ENCODE peak calls at places on chromosomes 7 and 10, in four cellular contexts. O is CD8-positive, alpha-beta T cell; B is A549; S is gastrocnemius medialis. H is an unnamed sample. For H3K4me1, the result is how much of the 10 kb centered on the place peaks cover.

GRCh38 chr10:131398166-131398565 is 86.6 kb upstream of the TCERG1L start:
- DNase-seq in O (no peak), B (no peak), S (no peak), H (no peak)

GRCh38 chr7:96266580-96266979 is 55.3 kb downstream of the SLC25A13 start:
- DNase-seq in O (no peak), B (no peak), S (no peak), H (no peak)

GRCh38 chr10:100621360-100622205 is 85.8 kb downstream of the HIF1AN start:
- DNase-seq in O (peak), B (no peak), S (no peak), H (no peak)

GRCh38 chr10:93874309-93875031 is 19.3 kb upstream of the SLC35G1 start:
- DNase-seq in O (no peak), B (no peak), S (no peak), H (no peak)

GRCh38 chr7:11540271-11540761 is 291.7 kb downstream of the THSD7A start:
- DNase-seq in O (no peak), B (no peak), S (peak), H (peak)

GRCh38 chr7:106029448-106029847 is 66.4 kb downstream of the CDHR3 start:
- DNase-seq in O (no peak), B (no peak), S (no peak), H (no peak)

GRCh38 chr7:21617916-21618390 is 75.1 kb downstream of the DNAH11 start:
- DNase-seq in O (no peak), B (peak), S (peak), H (no peak)

GRCh38 chr7:1533569-1534329 is 3.2 kb downstream of the MAFK start:
- DNase-seq in O (peak), B (peak), S (peak), H (no peak)

GRCh38 chr7:101588131-101588935 is 40.8 kb downstream of the MYL10 start:
- DNase-seq in O (no peak), B (no peak), S (no peak), H (no peak)

GRCh38 chr7:102469972-102470825 is 5.4 kb downstream of the LRWD1 start:
- DNase-seq in O (no peak), B (no peak), S (peak), H (no peak)

GRCh38 chr7:123537026-123537642 is 2.7 kb upstream of the IQUB start:
- DNase-seq in O (no peak), B (no peak), S (no peak), H (no peak)

GRCh38 chr7:41540601-41541000 is 162.3 kb downstream of the INHBA start:
- DNase-seq in O (no peak), B (no peak), S (no peak), H (no peak)

GRCh38 chr7:69295971-69296370 is 302.3 kb upstream of the AUTS2 start:
- DNase-seq in O (no peak), B (no peak), S (no peak), H (peak)

GRCh38 chr7:88344956-88345832 is 38.5 kb upstream of the STEAP4 start:
- DNase-seq in O (no peak), B (peak), S (no peak), H (peak)

GRCh38 chr10:5640501-5640900 is 25.9 kb downstream of the ASB13 start:
- DNase-seq in O (no peak), B (no peak), S (no peak), H (no peak)

GRCh38 chr10:27819781-27820531 is 74.3 kb upstream of the MKX start:
- DNase-seq in O (no peak), B (no peak), S (peak), H (no peak)

GRCh38 chr7:51045319-51046102 is 262.8 kb upstream of the GRB10 start:
- DNase-seq in O (no peak), B (peak), S (no peak), H (no peak)

GRCh38 chr7:24432677-24433076 is 140.6 kb upstream of the PALS2 start:
- DNase-seq in O (no peak), B (no peak), S (no peak), H (no peak)

GRCh38 chr7:116653204-116653603 is 18.8 kb upstream of the MET start:
- DNase-seq in O (no peak), B (no peak), S (no peak), H (no peak)

GRCh38 chr7:8190121-8190895 is 71.7 kb downstream of the ICA1 start:
- DNase-seq in O (peak), B (no peak), S (no peak), H (peak)

GRCh38 chr7:27899601-27900000 is 159.6 kb downstream of the TAX1BP1 start:
- DNase-seq in O (peak), B (no peak), S (no peak), H (peak)

GRCh38 chr7:108017776-108018151 is 14.8 kb upstream of the LAMB1 start:
- DNase-seq in O (no peak), B (no peak), S (no peak), H (no peak)

GRCh38 chr10:93115661-93116383 is 42.1 kb downstream of the CYP26A1 start:
- DNase-seq in O (peak), B (peak), S (peak), H (peak)

GRCh38 chr10:128160335-128160734 is 34.1 kb upstream of the MKI67 start:
- DNase-seq in O (no peak), B (no peak), S (no peak), H (peak)

GRCh38 chr7:108203433-108204002 is 73.4 kb upstream of the LAMB4 start:
- DNase-seq in O (no peak), B (no peak), S (no peak), H (peak)

GRCh38 chr7:139535252-139535651 is 11.8 kb downstream of the CLEC2L start:
- DNase-seq in O (no peak), B (no peak), S (no peak), H (no peak)

GRCh38 chr7:42661312-42661711 is 250.6 kb downstream of the C7orf25 start:
- DNase-seq in O (no peak), B (no peak), S (no peak), H (no peak)

GRCh38 chr10:812787-813186 is 118.7 kb downstream of the LARP4B start:
- DNase-seq in O (no peak), B (no peak), S (no peak), H (no peak)

GRCh38 chr10:5951167-5951711 is 26.1 kb downstream of the IL15RA start:
- DNase-seq in O (no peak), B (no peak), S (peak), H (peak)

GRCh38 chr10:78339251-78339650 is 305.6 kb downstream of the RPS24 start:
- DNase-seq in O (no peak), B (no peak), S (no peak), H (no peak)

GRCh38 chr7:137874390-137874789 is 27.6 kb upstream of the DGKI start:
- DNase-seq in O (no peak), B (no peak), S (no peak), H (no peak)

GRCh38 chr10:8026349-8027259 is 27.9 kb upstream of the GATA3 start:
- DNase-seq in O (no peak), B (no peak), S (no peak), H (no peak)
- H3K4me3 ChIP-seq in O (peak), B (peak), S (no peak), H (no peak)

GRCh38 chr7:30285067-30285530 is 702 bp downstream of the ZNRF2 start:
- DNase-seq in O (peak), B (no peak), S (peak), H (peak)

GRCh38 chr7:30284298-30285066 is at the start of gene ZNRF2:
- DNase-seq in O (peak), B (peak), S (peak), H (peak)

GRCh38 chr7:30282735-30283134 is 1.7 kb upstream of the ZNRF2 start:
- DNase-seq in O (no peak), B (no peak), S (no peak), H (no peak)

GRCh38 chr7:30285531-30286284 is 1.3 kb downstream of the ZNRF2 start:
- DNase-seq in O (peak), B (no peak), S (peak), H (peak)

GRCh38 chr7:30286749-30287148 is 2.4 kb downstream of the ZNRF2 start:
- DNase-seq in O (no peak), B (no peak), S (no peak), H (no peak)
- H3K27ac ChIP-seq in O (no peak), B (peak), S (peak), H (peak)

GRCh38 chr7:150400779-150401423 is 21.8 kb downstream of the ZNF775 start:
- DNase-seq in O (no peak), B (no peak), S (no peak), H (no peak)
- H3K4me1 ChIP-seq in O (under half), B (under half), S (under half), H (under half)

GRCh38 chr10:30118590-30118989 is 59.2 kb upstream of the JCAD start:
- DNase-seq in O (no peak), B (no peak), S (no peak), H (no peak)

GRCh38 chr10:30116254-30116573 is 56.8 kb upstream of the JCAD start:
- DNase-seq in O (no peak), B (no peak), S (no peak), H (no peak)

GRCh38 chr10:30114871-30115270 is 55.5 kb upstream of the JCAD start:
- DNase-seq in O (no peak), B (no peak), S (no peak), H (no peak)

GRCh38 chr10:30114401-30114800 is 55.0 kb upstream of the JCAD start:
- DNase-seq in O (no peak), B (no peak), S (no peak), H (no peak)

DNA sequence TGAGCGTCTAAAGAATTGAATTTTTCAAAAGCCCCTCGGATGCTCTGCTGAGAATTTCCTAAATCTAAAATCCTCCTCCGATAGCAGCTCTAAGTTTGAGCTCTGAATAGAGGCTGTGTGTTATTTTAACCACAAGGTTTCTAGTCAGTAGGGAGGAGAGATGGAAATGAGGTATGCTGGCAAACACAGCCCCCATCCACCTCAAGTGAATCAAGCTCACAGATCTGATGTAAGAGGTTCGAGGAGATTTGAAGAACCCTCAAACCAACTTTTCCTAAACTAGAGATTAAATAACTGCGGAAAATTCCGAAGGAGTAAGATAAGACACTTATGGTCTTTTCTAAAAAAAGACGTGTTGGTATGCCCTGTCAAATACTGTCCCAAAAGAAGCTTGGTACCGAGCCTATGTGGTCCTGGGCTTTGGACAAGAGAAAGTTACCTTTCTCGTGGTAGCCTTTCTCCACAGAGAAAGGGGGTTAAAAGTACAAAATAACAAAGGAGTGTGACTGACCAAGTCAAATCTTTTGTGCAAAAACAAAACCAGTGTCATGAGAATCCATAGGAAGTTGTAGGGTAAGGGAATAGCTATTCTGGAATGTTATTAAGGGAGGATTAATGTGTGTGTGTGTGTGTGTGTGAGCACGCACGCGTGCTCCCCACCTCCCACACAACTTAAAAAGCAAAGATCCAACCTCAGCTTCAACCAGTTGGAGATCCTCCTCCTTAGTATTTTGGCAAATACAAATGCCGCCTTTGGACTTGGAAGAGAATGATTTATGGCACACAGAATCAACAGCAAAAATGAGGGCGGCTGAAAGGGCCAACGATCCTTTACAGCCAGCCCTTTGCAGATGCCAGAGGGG is 56.2 kb upstream of the JCAD start:
- DNase-seq in O (no peak), B (no peak), S (no peak), H (no peak)
- H3K4me3 ChIP-seq in O (no peak), B (no peak), S (no peak), H (no peak)

DNA sequence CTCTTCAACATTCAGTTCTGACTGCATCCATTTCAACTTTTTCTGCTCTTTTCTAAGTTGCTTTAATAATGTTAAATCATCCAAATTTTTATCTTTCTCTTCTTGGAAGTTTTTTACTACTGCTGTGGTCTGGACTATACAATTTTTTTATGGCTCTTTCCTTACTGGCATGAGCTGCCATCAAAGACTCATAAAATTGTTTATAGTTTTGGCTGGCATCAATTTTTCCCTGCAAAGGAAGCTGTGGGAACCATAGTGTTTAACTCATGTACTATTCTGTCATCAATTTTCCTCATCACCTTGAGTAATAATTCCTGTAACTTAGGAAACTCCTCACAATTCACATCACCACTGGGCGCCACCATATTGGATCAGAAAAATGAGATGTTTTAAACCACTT is 77.6 kb upstream of the A1CF start:
- DNase-seq in O (no peak), B (no peak), S (no peak), H (no peak)
- H3K27ac ChIP-seq in O (no peak), B (no peak), S (no peak), H (no peak)

DNA sequence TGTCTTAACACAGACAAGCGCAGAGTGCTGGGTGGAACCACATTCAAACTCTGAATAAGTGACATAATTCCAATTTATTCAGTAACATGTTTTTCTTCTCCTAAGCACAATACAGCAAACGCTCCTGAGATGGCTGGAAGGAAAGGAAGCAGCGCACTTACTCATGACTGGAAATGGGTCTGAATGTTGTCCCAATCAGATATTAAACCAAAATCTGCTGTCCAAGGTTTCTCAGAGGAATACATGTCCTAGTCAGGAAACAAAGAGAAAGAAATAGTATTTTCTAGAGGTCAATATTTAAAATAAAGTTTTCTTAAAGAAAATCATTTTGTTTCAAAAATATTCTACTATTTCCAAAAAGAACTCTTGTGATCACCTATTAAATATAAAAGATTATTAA is 14.0 kb downstream of the USP6NL start:
- DNase-seq in O (no peak), B (no peak), S (no peak), H (no peak)
- H3K4me1 ChIP-seq in O (under half), B (under half), S (under half), H (under half)

GRCh38 chr10:43105793-43106158 is 28.9 kb downstream of the RET start:
- DNase-seq in O (no peak), B (no peak), S (no peak), H (no peak)
- H3K4me3 ChIP-seq in O (no peak), B (no peak), S (no peak), H (no peak)

GRCh38 chr7:130207033-130207432 is 627 bp upstream of the SSMEM1 start:
- DNase-seq in O (no peak), B (no peak), S (no peak), H (no peak)

GRCh38 chr7:130205084-130205947 is at the start of gene TMEM209:
- DNase-seq in O (peak), B (peak), S (peak), H (peak)

GRCh38 chr7:130208511-130208910 is 851 bp downstream of the SSMEM1 start:
- DNase-seq in O (no peak), B (no peak), S (no peak), H (no peak)

GRCh38 chr7:130210181-130210935 is 2.7 kb downstream of the SSMEM1 start:
- DNase-seq in O (no peak), B (no peak), S (no peak), H (no peak)

GRCh38 chr7:130207642-130208041 is at the start of gene SSMEM1:
- DNase-seq in O (no peak), B (no peak), S (no peak), H (no peak)
- H3K27ac ChIP-seq in O (no peak), B (no peak), S (no peak), H (no peak)

GRCh38 chr10:117546630-117547300 is 4.2 kb downstream of the EMX2 start:
- DNase-seq in O (no peak), B (no peak), S (no peak), H (no peak)
- H3K4me1 ChIP-seq in O (under half), B (under half), S (under half), H (under half)

GRCh38 chr10:14648042-14648765 is 126.5 kb downstream of the FAM107B start:
- DNase-seq in O (peak), B (no peak), S (peak), H (peak)
- H3K4me3 ChIP-seq in O (peak), B (no peak), S (no peak), H (no peak)